ENCODE peak calls at places on chromosomes 2 and 18, in ten cellular contexts. T is HFF-Myc, J is H7, G is lower leg skin, X is aorta, Y is GM12864, D is kidney epithelial cell, I is GM12865, B is psoas muscle, C is skeletal muscle cell. O is an unnamed sample.
A peak's percentile ranks its signal among the peaks of the same experiment; 100 is the strongest.

GRCh38 chr18:80244956-80245730 is 2.2 kb downstream of the PARD6G start:
- DNase-seq in C (no peak), B (no peak), J (peak; percentile 25), Y (no peak), T (no peak), G (peak; percentile 74), D (no peak), X (no peak), I (no peak), O (no peak)

GRCh38 chr2:238423561-238424312 is 3.0 kb upstream of the ASB1 start:
- DNase-seq in T (no peak), Y (no peak), D (no peak), X (no peak), J (no peak), C (no peak), I (no peak), B (no peak), G (no peak), O (no peak)

GRCh38 chr2:44392338-44392943 is 30.7 kb downstream of the CAMKMT start:
- DNase-seq in B (peak; percentile 24), G (no peak), J (no peak), C (no peak), D (no peak), Y (no peak), T (peak; percentile 19), X (no peak), I (peak; percentile 45), O (peak; percentile 60)

GRCh38 chr2:105487142-105488069 is 88.6 kb upstream of the FHL2 start:
- DNase-seq in J (no peak), G (no peak), X (no peak), C (peak; percentile 77), T (no peak), B (no peak), I (no peak), Y (no peak), D (peak; percentile 14), O (peak; percentile 76)

GRCh38 chr18:70461323-70462077 is 172.7 kb downstream of the SOCS6 start:
- DNase-seq in G (no peak), I (no peak), C (no peak), D (no peak), X (no peak), Y (no peak), B (no peak), J (no peak), T (no peak), O (no peak)

GRCh38 chr2:1868683-1869141 is 124.4 kb upstream of the PXDN start:
- DNase-seq in X (no peak), Y (no peak), T (no peak), G (peak; percentile 74), I (no peak), J (peak; percentile 89), D (no peak), B (no peak), C (no peak), O (no peak)

GRCh38 chr18:21242141-21243040 is at the start of gene GREB1L:
- DNase-seq in B (peak; percentile 61), Y (no peak), I (peak; percentile 50), T (no peak), C (no peak), J (peak; percentile 90), D (no peak), X (peak; percentile 89), G (no peak), O (peak; percentile 81)

GRCh38 chr2:230865766-230866703 is 1.3 kb downstream of the ITM2C start:
- DNase-seq in X (peak; percentile 77), J (peak; percentile 89), B (no peak), G (no peak), C (no peak), T (no peak), I (peak; percentile 41), D (no peak), Y (no peak), O (peak; percentile 69)

GRCh38 chr2:216215991-216216390 is 106.8 kb downstream of the XRCC5 start:
- DNase-seq in Y (no peak), C (no peak), J (no peak), T (peak; percentile 11), B (no peak), X (no peak), G (no peak), D (no peak), I (peak; percentile 38), O (no peak)

GRCh38 chr2:127619191-127619590 is 26.8 kb upstream of the GPR17 start:
- DNase-seq in Y (no peak), C (no peak), B (no peak), X (peak; percentile 45), D (no peak), I (no peak), G (peak; percentile 52), T (no peak), J (peak; percentile 34), O (no peak)

GRCh38 chr2:161426416-161426787 is 10.3 kb downstream of the TBR1 start:
- DNase-seq in J (peak; percentile 56), D (no peak), G (no peak), B (no peak), Y (no peak), X (no peak), T (no peak), C (no peak), I (no peak), O (no peak)

GRCh38 chr2:37456479-37456878 is 112.0 kb downstream of the QPCT start:
- DNase-seq in C (no peak), D (no peak), I (peak; percentile 8), G (no peak), X (no peak), T (no peak), B (no peak), Y (no peak), J (no peak), O (no peak)

DNA sequence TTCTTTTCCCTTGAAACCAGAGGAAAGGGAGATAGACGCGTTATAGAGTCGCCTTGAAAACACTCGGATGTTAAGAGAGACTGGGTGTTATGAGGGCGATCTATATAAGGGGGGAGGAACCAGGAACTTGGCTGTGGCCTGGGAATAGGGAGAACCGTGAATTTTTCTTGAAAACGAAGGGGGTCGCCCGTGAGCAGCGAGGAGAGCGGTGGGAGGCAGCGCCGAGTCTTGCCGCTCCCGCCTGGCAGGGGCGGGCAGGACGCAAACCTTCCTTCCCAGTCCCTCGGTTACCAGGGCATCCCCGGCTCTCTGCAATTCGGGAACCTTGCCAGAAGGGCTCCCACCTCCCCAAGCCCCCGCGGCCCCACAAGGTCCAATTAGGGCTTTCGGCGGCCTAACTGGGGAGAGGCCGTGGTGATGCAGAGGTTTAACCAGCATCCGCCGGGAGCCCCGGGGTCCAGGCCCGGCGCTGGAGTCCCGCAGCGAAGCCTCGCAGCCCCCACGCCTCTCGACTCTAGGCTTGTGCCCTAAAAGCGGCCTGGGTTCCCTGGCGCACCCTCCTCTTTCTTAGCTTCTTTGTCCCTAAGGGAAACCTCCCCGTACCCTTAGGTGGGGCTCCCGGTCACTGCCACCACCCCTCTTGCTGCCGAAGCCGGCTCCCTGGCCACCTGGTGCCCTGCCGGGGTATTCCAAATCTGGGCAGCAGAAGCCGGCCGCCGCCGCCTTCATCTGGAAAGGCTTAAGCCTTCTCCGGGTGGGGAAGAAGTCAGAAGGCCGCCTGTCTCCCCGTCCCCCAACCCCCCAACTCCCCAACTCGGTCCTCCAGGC is 708 bp upstream of the FHOD3 start:
- DNase-seq in I (peak; percentile 68), B (peak; percentile 66), X (peak; percentile 91), J (peak; percentile 90), T (peak; percentile 27), Y (no peak), D (no peak), G (peak; percentile 93), C (peak; percentile 56), O (peak; percentile 74)
- H3K4me3 ChIP-seq in I (peak overlapping the region; percentile 71), B (peak overlapping the region; percentile 86), X (peak overlapping the region; percentile 80), J (peak overlapping the region; percentile 67), T (peak overlapping the region; percentile 52), Y (peak overlapping the region; percentile 24), D (peak overlapping the region; percentile 87), G (peak overlapping the region; percentile 32), C (peak overlapping the region; percentile 62), O (peak overlapping the region; percentile 54)

DNA sequence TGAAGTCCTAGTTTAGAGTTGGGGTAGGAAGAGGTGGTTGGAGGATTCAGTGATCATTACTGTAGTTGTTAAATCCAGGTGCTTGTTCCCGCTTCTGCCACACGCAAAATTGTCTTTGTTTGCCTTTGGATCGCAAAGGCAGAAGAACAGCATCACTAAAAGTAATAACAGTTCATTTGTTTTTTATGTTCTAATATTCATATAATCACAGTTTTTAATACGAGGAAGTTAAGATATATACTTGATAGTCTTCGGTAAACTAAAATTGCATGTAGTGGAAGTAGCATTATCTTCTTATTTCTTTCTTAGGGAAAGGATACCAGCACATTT is 365 bp downstream of the NDUFB3 start:
- DNase-seq in B (no peak), I (no peak), X (no peak), J (no peak), Y (no peak), D (no peak), C (no peak), T (no peak), G (no peak), O (no peak)
- H3K4me3 ChIP-seq in B (peak overlapping the region; percentile 92), I (peak overlapping the region; percentile 97), X (peak overlapping the region; percentile 69), J (peak overlapping the region; percentile 60), Y (peak overlapping the region; percentile 87), D (peak overlapping the region; percentile 83), C (peak overlapping the region; percentile 95), T (peak overlapping the region; percentile 54), G (peak overlapping the region; percentile 30), O (peak overlapping the region; percentile 87)

DNA sequence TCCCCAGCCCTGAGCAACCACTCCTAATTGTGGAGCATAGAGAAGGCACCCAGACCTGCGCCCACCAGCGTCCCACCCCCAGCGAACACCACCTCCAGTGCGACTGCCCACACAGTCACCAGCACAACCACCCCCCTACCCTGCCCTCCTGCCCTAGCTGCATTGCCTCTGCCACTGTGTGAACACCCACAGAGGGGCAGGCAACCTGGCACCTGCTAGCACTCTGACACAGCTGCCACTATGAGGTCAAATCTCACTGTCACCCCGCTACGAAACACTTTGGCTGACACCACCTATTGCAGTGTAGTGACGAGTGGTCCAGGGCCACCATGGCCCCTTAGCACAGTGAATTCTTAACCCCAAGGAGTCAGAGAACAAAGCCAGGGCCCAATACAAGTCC is 14.1 kb upstream of the EIF2AK3 start:
- DNase-seq in I (no peak), G (no peak), C (no peak), T (no peak), D (no peak), X (no peak), B (no peak), Y (no peak), J (no peak), O (no peak)
- H3K4me3 ChIP-seq in I (no peak overlapping the region), G (no peak overlapping the region), C (no peak overlapping the region), T (no peak overlapping the region), D (no peak overlapping the region), X (no peak overlapping the region), B (no peak overlapping the region), Y (no peak overlapping the region), J (no peak overlapping the region), O (no peak overlapping the region)

DNA sequence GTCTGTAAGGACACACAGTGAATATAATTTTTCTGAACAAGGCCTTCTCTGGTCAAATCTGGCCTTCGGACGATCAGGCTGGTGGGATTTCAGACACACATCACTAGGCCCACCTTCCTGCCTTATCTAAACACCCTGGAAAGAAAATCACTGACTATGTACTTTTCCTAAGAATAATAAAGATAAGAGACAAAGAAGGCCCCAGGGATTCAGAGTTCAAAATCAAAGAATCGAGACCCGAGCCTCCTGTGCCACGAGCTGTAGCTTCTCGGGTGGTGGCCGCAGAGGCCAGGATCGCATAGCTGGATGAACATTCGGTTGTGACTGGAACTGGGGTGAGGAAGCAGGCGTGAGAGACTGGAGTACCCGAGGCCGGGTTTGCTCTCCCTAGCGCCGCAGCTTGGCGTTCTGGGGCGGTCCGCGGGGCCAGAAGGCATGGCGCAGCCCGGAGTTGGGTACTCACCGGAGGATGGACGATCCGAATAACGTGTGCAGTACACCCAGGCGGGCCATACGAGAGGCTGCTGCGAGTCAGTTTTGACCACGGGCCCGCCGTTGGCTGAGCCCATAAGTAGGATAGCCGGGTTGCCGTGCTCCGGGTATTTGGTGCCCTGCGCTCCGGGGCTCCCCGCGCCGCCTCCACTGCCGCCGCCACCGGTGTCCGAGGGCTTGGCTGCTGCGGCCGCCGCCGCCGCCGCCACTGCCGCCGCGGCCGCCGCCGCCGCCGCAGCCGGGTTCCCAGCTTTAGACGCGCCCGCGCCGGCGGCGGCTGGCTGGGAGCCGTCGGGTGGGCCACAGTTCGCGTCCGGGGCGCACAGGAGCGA is 1.4 kb downstream of the EN1 start:
- DNase-seq in G (peak; percentile 89), Y (no peak), J (peak; percentile 67), B (no peak), D (no peak), X (no peak), C (no peak), T (no peak), I (no peak), O (no peak)
- H3K4me3 ChIP-seq in G (peak overlapping the region; percentile 43), Y (no peak overlapping the region), J (peak overlapping the region; percentile 19), B (peak overlapping the region; percentile 67), D (no peak overlapping the region), X (no peak overlapping the region), C (peak overlapping the region; percentile 63), T (no peak overlapping the region), I (no peak overlapping the region), O (no peak overlapping the region)

O was measured in right cardiac atrium.